ENCODE peak calls at places on chromosomes 4 and X, in five cellular contexts. One of them, this sample, is unnamed.

GRCh38 chr4:148059617-148060180 is 327.8 kb downstream of the ARHGAP10 start:
- DNase-seq in type B pancreatic cell: no peak
- DNase-seq in ovary: no peak
- DNase-seq in endothelial cell: no peak
- DNase-seq in pancreas: peak
- DNase-seq in this sample: no peak

GRCh38 chrX:46979340-46979739 is 67.1 kb downstream of the JADE3 start:
- DNase-seq in type B pancreatic cell: no peak
- DNase-seq in ovary: no peak
- DNase-seq in endothelial cell: no peak
- DNase-seq in pancreas: no peak
- DNase-seq in this sample: no peak

GRCh38 chr4:109256847-109257246 is 45.6 kb downstream of the COL25A1 start:
- DNase-seq in type B pancreatic cell: no peak
- DNase-seq in ovary: no peak
- DNase-seq in endothelial cell: no peak
- DNase-seq in pancreas: no peak
- DNase-seq in this sample: no peak

GRCh38 chr4:106287353-106287969 is 28.5 kb downstream of the TBCK start:
- DNase-seq in type B pancreatic cell: no peak
- DNase-seq in ovary: no peak
- DNase-seq in endothelial cell: peak
- DNase-seq in pancreas: no peak
- DNase-seq in this sample: no peak

GRCh38 chrX:45788315-45788714 is 587.6 kb upstream of the DIPK2B start:
- DNase-seq in type B pancreatic cell: no peak
- DNase-seq in ovary: no peak
- DNase-seq in endothelial cell: no peak
- DNase-seq in pancreas: no peak
- DNase-seq in this sample: no peak

GRCh38 chrX:134746379-134746723 is 88.1 kb upstream of the PLAC1 start:
- DNase-seq in type B pancreatic cell: no peak
- DNase-seq in ovary: no peak
- DNase-seq in endothelial cell: no peak
- DNase-seq in pancreas: no peak
- DNase-seq in this sample: no peak

GRCh38 chr4:88613417-88613875 is 21.2 kb downstream of the HERC3 start:
- DNase-seq in type B pancreatic cell: no peak
- DNase-seq in ovary: no peak
- DNase-seq in endothelial cell: no peak
- DNase-seq in pancreas: no peak
- DNase-seq in this sample: no peak

GRCh38 chr4:182975806-182976205 is 58.6 kb upstream of the DCTD start:
- DNase-seq in type B pancreatic cell: no peak
- DNase-seq in ovary: no peak
- DNase-seq in endothelial cell: no peak
- DNase-seq in pancreas: no peak
- DNase-seq in this sample: no peak

GRCh38 chrX:82230013-82230412 is 1028.1 kb downstream of the SH3BGRL start:
- DNase-seq in type B pancreatic cell: no peak
- DNase-seq in ovary: no peak
- DNase-seq in endothelial cell: no peak
- DNase-seq in pancreas: no peak
- DNase-seq in this sample: no peak

GRCh38 chr4:182806259-182807252 is 110.6 kb downstream of the DCTD start:
- DNase-seq in type B pancreatic cell: peak
- DNase-seq in ovary: peak
- DNase-seq in endothelial cell: peak
- DNase-seq in pancreas: peak
- DNase-seq in this sample: peak

GRCh38 chr4:76690091-76690905 is 207.6 kb downstream of the SOWAHB start:
- DNase-seq in type B pancreatic cell: no peak
- DNase-seq in ovary: no peak
- DNase-seq in endothelial cell: no peak
- DNase-seq in pancreas: no peak
- DNase-seq in this sample: no peak

GRCh38 chrX:124035657-124036056 is 74.2 kb downstream of the STAG2 start:
- DNase-seq in type B pancreatic cell: no peak
- DNase-seq in ovary: no peak
- DNase-seq in endothelial cell: no peak
- DNase-seq in pancreas: no peak
- DNase-seq in this sample: no peak

GRCh38 chrX:36867143-36867542 is 141.0 kb upstream of the FAM47C start:
- DNase-seq in type B pancreatic cell: no peak
- DNase-seq in ovary: no peak
- DNase-seq in endothelial cell: peak
- DNase-seq in pancreas: no peak
- DNase-seq in this sample: no peak

GRCh38 chr4:102439835-102440234 is 61.3 kb upstream of the NFKB1 start:
- DNase-seq in type B pancreatic cell: no peak
- DNase-seq in ovary: no peak
- DNase-seq in endothelial cell: no peak
- DNase-seq in pancreas: no peak
- DNase-seq in this sample: no peak

GRCh38 chrX:132819885-132820284 is 138.5 kb downstream of the HS6ST2 start:
- DNase-seq in type B pancreatic cell: no peak
- DNase-seq in ovary: no peak
- DNase-seq in endothelial cell: no peak
- DNase-seq in pancreas: no peak
- DNase-seq in this sample: no peak

GRCh38 chr4:28883211-28883610 is 1837.0 kb upstream of the PCDH7 start:
- DNase-seq in type B pancreatic cell: no peak
- DNase-seq in ovary: no peak
- DNase-seq in endothelial cell: no peak
- DNase-seq in pancreas: no peak
- DNase-seq in this sample: no peak

GRCh38 chr4:2047781-2048581 is 11.1 kb upstream of the NAT8L start:
- DNase-seq in type B pancreatic cell: peak
- DNase-seq in ovary: no peak
- DNase-seq in endothelial cell: no peak
- DNase-seq in pancreas: no peak
- DNase-seq in this sample: no peak

GRCh38 chr4:20251796-20252655 is at the start of gene SLIT2:
- DNase-seq in type B pancreatic cell: peak
- DNase-seq in ovary: peak
- DNase-seq in endothelial cell: peak
- DNase-seq in pancreas: peak
- DNase-seq in this sample: peak

GRCh38 chrX:154090731-154091130 is 6.8 kb downstream of the MECP2 start:
- DNase-seq in type B pancreatic cell: no peak
- DNase-seq in ovary: no peak
- DNase-seq in endothelial cell: no peak
- DNase-seq in pancreas: no peak
- DNase-seq in this sample: no peak

GRCh38 chr4:57410331-57411052 is 300.3 kb upstream of the IGFBP7 start:
- DNase-seq in type B pancreatic cell: no peak
- DNase-seq in ovary: no peak
- DNase-seq in endothelial cell: no peak
- DNase-seq in pancreas: no peak
- DNase-seq in this sample: no peak

GRCh38 chr4:184534511-184535391 is 60.4 kb upstream of the IRF2 start:
- DNase-seq in type B pancreatic cell: no peak
- DNase-seq in ovary: no peak
- DNase-seq in endothelial cell: no peak
- DNase-seq in pancreas: no peak
- DNase-seq in this sample: no peak

GRCh38 chr4:159455675-159456235 is 352.9 kb downstream of the RAPGEF2 start:
- DNase-seq in type B pancreatic cell: no peak
- DNase-seq in ovary: no peak
- DNase-seq in endothelial cell: peak
- DNase-seq in pancreas: no peak
- DNase-seq in this sample: no peak

GRCh38 chr4:8191136-8191747 is 7.8 kb upstream of the SH3TC1 start:
- DNase-seq in type B pancreatic cell: no peak
- DNase-seq in ovary: peak
- DNase-seq in endothelial cell: no peak
- DNase-seq in pancreas: no peak
- DNase-seq in this sample: peak

GRCh38 chr4:37471971-37472370 is 214.2 kb downstream of the RELL1 start:
- DNase-seq in type B pancreatic cell: no peak
- DNase-seq in ovary: no peak
- DNase-seq in endothelial cell: no peak
- DNase-seq in pancreas: peak
- DNase-seq in this sample: no peak

GRCh38 chr4:156677136-156677535 is 294.5 kb downstream of the PDGFC start:
- DNase-seq in type B pancreatic cell: no peak
- DNase-seq in ovary: no peak
- DNase-seq in endothelial cell: peak
- DNase-seq in pancreas: no peak
- DNase-seq in this sample: peak

GRCh38 chrX:97074400-97074799 is 190.7 kb downstream of the RPA4 start:
- DNase-seq in type B pancreatic cell: no peak
- DNase-seq in ovary: no peak
- DNase-seq in endothelial cell: no peak
- DNase-seq in pancreas: no peak
- DNase-seq in this sample: no peak

GRCh38 chr4:68498413-68499007 is 51.2 kb downstream of the TMPRSS11E start:
- DNase-seq in type B pancreatic cell: no peak
- DNase-seq in ovary: peak
- DNase-seq in endothelial cell: peak
- DNase-seq in pancreas: peak
- DNase-seq in this sample: peak

GRCh38 chrX:138875472-138875871 is 164.0 kb upstream of the FGF13 start:
- DNase-seq in type B pancreatic cell: no peak
- DNase-seq in ovary: no peak
- DNase-seq in endothelial cell: no peak
- DNase-seq in pancreas: no peak
- DNase-seq in this sample: no peak

GRCh38 chr4:62037576-62037975 is 837.5 kb downstream of the ADGRL3 start:
- DNase-seq in type B pancreatic cell: no peak
- DNase-seq in ovary: no peak
- DNase-seq in endothelial cell: no peak
- DNase-seq in pancreas: no peak
- DNase-seq in this sample: no peak

GRCh38 chrX:154815274-154815818 is 10.1 kb upstream of the MPP1 start:
- DNase-seq in type B pancreatic cell: no peak
- DNase-seq in ovary: no peak
- DNase-seq in endothelial cell: no peak
- DNase-seq in pancreas: no peak
- DNase-seq in this sample: no peak

GRCh38 chr4:125432078-125432477 is 117.3 kb downstream of the FAT4 start:
- DNase-seq in type B pancreatic cell: no peak
- DNase-seq in ovary: no peak
- DNase-seq in endothelial cell: peak
- DNase-seq in pancreas: no peak
- DNase-seq in this sample: no peak

DNA sequence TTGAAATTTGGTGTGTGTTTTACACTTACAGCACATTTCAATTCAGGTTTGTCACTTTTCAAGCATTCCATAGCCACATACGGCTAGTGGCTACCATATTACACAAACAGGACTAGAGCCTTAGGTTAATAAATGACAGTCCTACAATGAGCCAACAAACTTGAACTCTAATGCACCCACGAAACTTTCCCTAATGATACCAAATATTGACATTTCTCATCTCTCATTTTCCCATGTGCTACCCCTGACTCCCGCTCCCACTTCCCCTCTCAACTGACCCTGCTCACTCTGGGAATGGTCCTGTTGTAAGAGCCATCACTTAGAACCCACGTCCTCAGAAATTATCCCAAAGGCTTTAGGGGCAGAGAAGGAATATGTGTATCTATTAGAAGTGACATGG is 4.9 kb upstream of the TLR10 start:
- DNase-seq in type B pancreatic cell: no peak
- DNase-seq in ovary: no peak
- DNase-seq in endothelial cell: no peak
- DNase-seq in pancreas: no peak
- DNase-seq in this sample: no peak
- TF ChIP-seq CTCF in type B pancreatic cell: no peak
- TF ChIP-seq CTCF in ovary: no peak
- TF ChIP-seq CTCF in endothelial cell: no peak
- TF ChIP-seq CTCF in pancreas: no peak
- TF ChIP-seq CTCF in this sample: no peak

GRCh38 chr4:22343606-22344005 is 172.3 kb downstream of the ADGRA3 start:
- DNase-seq in type B pancreatic cell: no peak
- DNase-seq in ovary: no peak
- DNase-seq in endothelial cell: no peak
- DNase-seq in pancreas: no peak
- DNase-seq in this sample: no peak

GRCh38 chr4:22345055-22345454 is 170.8 kb downstream of the ADGRA3 start:
- DNase-seq in type B pancreatic cell: no peak
- DNase-seq in ovary: no peak
- DNase-seq in endothelial cell: no peak
- DNase-seq in pancreas: no peak
- DNase-seq in this sample: no peak

GRCh38 chr4:22345678-22346077 is 170.2 kb downstream of the ADGRA3 start:
- DNase-seq in type B pancreatic cell: no peak
- DNase-seq in ovary: no peak
- DNase-seq in endothelial cell: no peak
- DNase-seq in pancreas: no peak
- DNase-seq in this sample: no peak

GRCh38 chr4:22348410-22348809 is 167.5 kb downstream of the ADGRA3 start:
- DNase-seq in type B pancreatic cell: no peak
- DNase-seq in ovary: no peak
- DNase-seq in endothelial cell: no peak
- DNase-seq in pancreas: no peak
- DNase-seq in this sample: no peak
- TF ChIP-seq CTCF in type B pancreatic cell: no peak
- TF ChIP-seq CTCF in ovary: no peak
- TF ChIP-seq CTCF in endothelial cell: no peak
- TF ChIP-seq CTCF in pancreas: no peak
- TF ChIP-seq CTCF in this sample: no peak

DNA sequence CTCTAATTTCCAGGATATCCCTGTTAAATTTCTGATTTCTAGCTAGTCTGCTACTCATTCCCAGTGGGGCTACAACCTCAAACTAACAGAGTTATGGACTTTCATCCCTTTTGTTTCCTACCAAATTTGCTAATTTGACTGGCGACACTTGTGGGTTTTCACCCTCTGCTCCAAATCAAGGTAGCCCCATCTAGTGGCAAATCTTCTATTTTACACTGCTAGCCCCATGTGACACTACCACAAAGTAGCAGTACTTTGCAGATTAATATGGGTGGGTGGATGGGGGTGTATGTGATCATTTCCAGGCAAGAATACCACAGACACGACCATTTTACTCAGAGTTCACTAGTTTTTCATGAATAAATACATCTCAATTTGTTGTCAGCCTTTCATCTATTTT is 150.3 kb downstream of the MSL3 start:
- DNase-seq in type B pancreatic cell: no peak
- DNase-seq in ovary: no peak
- DNase-seq in endothelial cell: peak
- DNase-seq in pancreas: no peak
- DNase-seq in this sample: no peak
- TF ChIP-seq CTCF in type B pancreatic cell: peak
- TF ChIP-seq CTCF in ovary: no peak
- TF ChIP-seq CTCF in endothelial cell: no peak
- TF ChIP-seq CTCF in pancreas: no peak
- TF ChIP-seq CTCF in this sample: peak

DNA sequence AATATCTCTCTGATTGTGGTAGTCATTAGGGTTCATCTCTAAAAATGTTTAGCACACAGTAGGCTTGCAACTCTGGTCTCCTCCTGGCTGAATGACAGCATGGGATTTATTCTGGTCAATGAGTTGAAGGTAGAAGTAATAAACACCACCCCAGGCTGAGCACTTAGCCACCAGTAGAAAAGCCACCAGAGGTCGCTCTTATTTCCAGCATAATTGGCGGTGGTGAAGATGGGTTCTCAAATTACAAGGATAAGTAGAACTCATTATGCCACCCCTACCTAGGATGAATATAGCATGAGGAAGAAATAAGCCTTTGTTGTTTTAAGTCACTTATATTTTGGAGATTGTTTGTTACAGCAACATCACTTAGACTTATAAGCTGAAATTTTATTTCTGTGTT is 302.7 kb downstream of the GPM6A start:
- DNase-seq in type B pancreatic cell: no peak
- DNase-seq in ovary: no peak
- DNase-seq in endothelial cell: peak
- DNase-seq in pancreas: no peak
- DNase-seq in this sample: no peak
- TF ChIP-seq CTCF in type B pancreatic cell: no peak
- TF ChIP-seq CTCF in ovary: no peak
- TF ChIP-seq CTCF in endothelial cell: no peak
- TF ChIP-seq CTCF in pancreas: no peak
- TF ChIP-seq CTCF in this sample: peak